ENCODE peak calls at places on chromosomes 11 and 22, in eight cellular contexts. I is IMR-90, K is hypothalamus, P is mesenteric fat pad, T is C1 segment of cervical spinal cord, Q is fibroblast of lung, N is kidney tubule cell, W is GM20000. G is an unnamed sample.

GRCh38 chr11:90407350-90407749 is 184.5 kb upstream of the CHORDC1 start:
- DNase-seq in I (no peak), K (no peak), P (no peak), T (no peak), Q (no peak), N (peak), W (no peak), G (no peak)

GRCh38 chr22:45504703-45505341 is 2.1 kb downstream of the FBLN1 start:
- DNase-seq in I (peak), K (no peak), P (no peak), T (no peak), Q (peak), N (no peak), W (no peak), G (no peak)

GRCh38 chr11:112172362-112172994 is 2.8 kb upstream of the BCO2 start:
- DNase-seq in I (peak), K (no peak), P (no peak), T (no peak), Q (peak), N (peak), W (peak), G (no peak)

GRCh38 chr22:32325416-32325801 is 32.3 kb upstream of the RFPL3 start:
- DNase-seq in I (no peak), K (no peak), P (no peak), T (no peak), Q (no peak), N (no peak), W (no peak), G (no peak)

GRCh38 chr11:36228689-36229088 is 60.5 kb downstream of the COMMD9 start:
- DNase-seq in I (no peak), K (no peak), P (no peak), T (no peak), Q (no peak), N (peak), W (no peak), G (no peak)

GRCh38 chr11:57460017-57460755 is at the start of gene RTN4RL2:
- DNase-seq in I (peak), K (no peak), P (no peak), T (no peak), Q (peak), N (peak), W (peak), G (peak)

GRCh38 chr11:76557466-76557865 is 112.6 kb downstream of the EMSY start:
- DNase-seq in I (no peak), K (no peak), P (no peak), T (no peak), Q (no peak), N (no peak), W (no peak), G (no peak)

GRCh38 chr11:17013548-17014320 is 480 bp downstream of the PLEKHA7 start:
- DNase-seq in I (no peak), K (no peak), P (no peak), T (no peak), Q (peak), N (peak), W (peak), G (peak)

GRCh38 chr22:40599731-40600130 is 36.8 kb downstream of the MRTFA start:
- DNase-seq in I (no peak), K (no peak), P (no peak), T (no peak), Q (no peak), N (no peak), W (no peak), G (no peak)

GRCh38 chr11:67627394-67627787 is 2.3 kb downstream of the NUDT8 start:
- DNase-seq in I (no peak), K (no peak), P (no peak), T (no peak), Q (no peak), N (no peak), W (no peak), G (no peak)

GRCh38 chr11:33970984-33971466 is 79.1 kb upstream of the LMO2 start:
- DNase-seq in I (peak), K (peak), P (no peak), T (no peak), Q (peak), N (peak), W (peak), G (peak)

GRCh38 chr11:40140560-40140959 is 1318.9 kb downstream of the LRRC4C start:
- DNase-seq in I (no peak), K (no peak), P (no peak), T (no peak), Q (peak), N (peak), W (no peak), G (no peak)

GRCh38 chr11:85590848-85591483 is 36.2 kb downstream of the DLG2 start:
- DNase-seq in I (peak), K (peak), P (no peak), T (no peak), Q (peak), N (peak), W (no peak), G (peak)

GRCh38 chr11:122751298-122752070 is 86.8 kb upstream of the CRTAM start:
- DNase-seq in I (peak), K (no peak), P (no peak), T (no peak), Q (peak), N (peak), W (no peak), G (no peak)

GRCh38 chr22:20305894-20306645 is 13.8 kb downstream of the DGCR6L start:
- DNase-seq in I (no peak), K (no peak), P (no peak), T (no peak), Q (no peak), N (no peak), W (no peak), G (no peak)

GRCh38 chr11:113159967-113160621 is 154.3 kb upstream of the TTC12 start:
- DNase-seq in I (no peak), K (peak), P (no peak), T (no peak), Q (no peak), N (no peak), W (no peak), G (no peak)

GRCh38 chr22:49512471-49512870 is 315.2 kb downstream of the BRD1 start:
- DNase-seq in I (no peak), K (no peak), P (no peak), T (no peak), Q (no peak), N (no peak), W (no peak), G (peak)

GRCh38 chr22:49507607-49508292 is 319.9 kb downstream of the BRD1 start:
- DNase-seq in I (no peak), K (no peak), P (peak), T (no peak), Q (no peak), N (no peak), W (no peak), G (no peak)

GRCh38 chr22:47398491-47398890 is 636.0 kb downstream of the TBC1D22A start:
- DNase-seq in I (no peak), K (no peak), P (no peak), T (no peak), Q (no peak), N (no peak), W (no peak), G (no peak)

GRCh38 chr11:60914620-60915249 is 777 bp downstream of the TMEM109 start:
- DNase-seq in I (peak), K (peak), P (no peak), T (no peak), Q (peak), N (peak), W (peak), G (no peak)

GRCh38 chr11:1826552-1827094 is 8.2 kb upstream of the SYT8 start:
- DNase-seq in I (peak), K (no peak), P (no peak), T (no peak), Q (peak), N (peak), W (no peak), G (no peak)

GRCh38 chr11:2932850-2933251 is 3.6 kb upstream of the PHLDA2 start:
- DNase-seq in I (peak), K (no peak), P (no peak), T (no peak), Q (peak), N (peak), W (no peak), G (no peak)

GRCh38 chr11:14617241-14618027 is 26.2 kb upstream of the PDE3B start:
- DNase-seq in I (no peak), K (no peak), P (no peak), T (no peak), Q (peak), N (peak), W (no peak), G (no peak)

G was measured in NCI-H748 treated with DMSO at 0.1 percent for 48 hours.